ENCODE peak calls at places on chromosomes 11 and 22, in seven cellular contexts. S is activated gamma-delta T cell treated with Interleukin-2 at 50 U/mL for 16 hours; O is cardiac septum; Q is NCI-H1105; H is stimulated activated CD4-positive, alpha-beta T cell treated with anti-CD3 and anti-CD28 coated beads, Interleukin-15, amount 100 ng/mL, for 24 hours; P is AG09319; F is neural crest cell. R is an unnamed sample.

GRCh38 chr22:31150615-31151014 is 9.4 kb upstream of the RNF185 start:
- DNase-seq in S (no peak), O (no peak), Q (no peak), H (no peak), P (no peak), F (no peak), R (no peak)

GRCh38 chr22:44845191-44845590 is 92.8 kb downstream of the ARHGAP8 start:
- DNase-seq in S (no peak), O (no peak), Q (no peak), H (no peak), P (no peak), F (no peak), R (no peak)

GRCh38 chr22:48432721-48433518 is 1394.8 kb downstream of the BRD1 start:
- DNase-seq in S (no peak), O (no peak), Q (no peak), H (no peak), P (no peak), F (no peak), R (no peak)

GRCh38 chr22:29936186-29936585 is 53.2 kb downstream of the MTMR3 start:
- DNase-seq in S (no peak), O (no peak), Q (no peak), H (no peak), P (no peak), F (no peak), R (no peak)

GRCh38 chr11:123547180-123547579 is 107.2 kb downstream of the SCN3B start:
- DNase-seq in S (no peak), O (no peak), Q (no peak), H (no peak), P (no peak), F (no peak), R (no peak)

GRCh38 chr22:47090591-47091240 is 328.3 kb downstream of the TBC1D22A start:
- DNase-seq in S (peak), O (no peak), Q (no peak), H (peak), P (peak), F (no peak), R (peak)

GRCh38 chr11:16767957-16768356 is 29.5 kb downstream of the C11orf58 start:
- DNase-seq in S (no peak), O (no peak), Q (no peak), H (no peak), P (no peak), F (no peak), R (no peak)

GRCh38 chr11:44952500-44953260 is 2.0 kb upstream of the TP53I11 start:
- DNase-seq in S (no peak), O (no peak), Q (no peak), H (no peak), P (no peak), F (no peak), R (no peak)

GRCh38 chr22:19716829-19717105 is 2.5 kb downstream of the SEPTIN5 start:
- DNase-seq in S (no peak), O (no peak), Q (no peak), H (no peak), P (no peak), F (no peak), R (no peak)

GRCh38 chr11:10594407-10594806 is 25.9 kb upstream of the LYVE1 start:
- DNase-seq in S (no peak), O (no peak), Q (no peak), H (no peak), P (no peak), F (no peak), R (no peak)

GRCh38 chr22:46936378-46936916 is 174.0 kb downstream of the TBC1D22A start:
- DNase-seq in S (no peak), O (no peak), Q (peak), H (no peak), P (peak), F (no peak), R (no peak)

GRCh38 chr11:2665747-2666710 is 33.8 kb downstream of the KCNQ1OT1 start:
- DNase-seq in S (no peak), O (peak), Q (no peak), H (no peak), P (no peak), F (no peak), R (no peak)

GRCh38 chr11:111772535-111772934 is 6.3 kb upstream of the PPP2R1B start:
- DNase-seq in S (no peak), O (no peak), Q (no peak), H (no peak), P (no peak), F (no peak), R (no peak)

GRCh38 chr11:102836290-102836875 is 7.0 kb downstream of the MMP3 start:
- DNase-seq in S (no peak), O (no peak), Q (no peak), H (no peak), P (peak), F (no peak), R (no peak)

GRCh38 chr11:403021-403760 is 9.2 kb downstream of the PKP3 start:
- DNase-seq in S (no peak), O (peak), Q (no peak), H (no peak), P (no peak), F (no peak), R (no peak)

GRCh38 chr22:36383110-36383581 is 4.6 kb downstream of the MYH9 start:
- DNase-seq in S (peak), O (no peak), Q (no peak), H (peak), P (no peak), F (no peak), R (no peak)

GRCh38 chr22:19754701-19755144 is 5.9 kb upstream of the TBX1 start:
- DNase-seq in S (no peak), O (no peak), Q (no peak), H (no peak), P (no peak), F (no peak), R (no peak)

GRCh38 chr11:71120346-71120963 is 131.9 kb downstream of the SHANK2 start:
- DNase-seq in S (no peak), O (no peak), Q (peak), H (no peak), P (no peak), F (no peak), R (no peak)

GRCh38 chr11:11569936-11570491 is 51.8 kb downstream of the GALNT18 start:
- DNase-seq in S (no peak), O (peak), Q (no peak), H (no peak), P (no peak), F (no peak), R (no peak)

GRCh38 chr22:45207981-45208664 is 32.6 kb downstream of the KIAA0930 start:
- DNase-seq in S (no peak), O (peak), Q (no peak), H (no peak), P (no peak), F (no peak), R (no peak)

GRCh38 chr11:86245369-86246292 is 1.1 kb downstream of the EED start:
- DNase-seq in S (peak), O (no peak), Q (no peak), H (peak), P (no peak), F (peak), R (no peak)

GRCh38 chr11:12864316-12865156 is 144.6 kb upstream of the RASSF10 start:
- DNase-seq in S (no peak), O (no peak), Q (peak), H (no peak), P (no peak), F (no peak), R (peak)

GRCh38 chr11:763073-763463 is 14.2 kb downstream of the GATD1 start:
- DNase-seq in S (no peak), O (no peak), Q (peak), H (no peak), P (no peak), F (no peak), R (no peak)

GRCh38 chr22:19788661-19789225 is 28.2 kb downstream of the TBX1 start:
- DNase-seq in S (no peak), O (no peak), Q (no peak), H (no peak), P (no peak), F (no peak), R (no peak)

GRCh38 chr11:17695454-17696441 is 23.6 kb upstream of the MYOD1 start:
- DNase-seq in S (no peak), O (no peak), Q (no peak), H (no peak), P (no peak), F (no peak), R (no peak)

GRCh38 chr11:16191852-16192240 is 164.5 kb downstream of the SOX6 start:
- DNase-seq in S (no peak), O (no peak), Q (peak), H (no peak), P (no peak), F (no peak), R (no peak)

GRCh38 chr11:32829157-32829679 is 509 bp upstream of the PRRG4 start:
- DNase-seq in S (no peak), O (no peak), Q (no peak), H (no peak), P (no peak), F (no peak), R (no peak)

GRCh38 chr11:124108158-124108557 is 7.1 kb upstream of the VWA5A start:
- DNase-seq in S (no peak), O (no peak), Q (peak), H (peak), P (no peak), F (no peak), R (no peak)

GRCh38 chr11:106761745-106762144 is 256.5 kb downstream of the GUCY1A2 start:
- DNase-seq in S (no peak), O (no peak), Q (no peak), H (no peak), P (no peak), F (no peak), R (no peak)

GRCh38 chr22:31650391-31650790 is 11.6 kb downstream of the PISD start:
- DNase-seq in S (no peak), O (no peak), Q (no peak), H (no peak), P (peak), F (no peak), R (no peak)

GRCh38 chr11:73983764-73984543 is 1.3 kb upstream of the UCP2 start:
- DNase-seq in S (no peak), O (no peak), Q (no peak), H (no peak), P (no peak), F (no peak), R (no peak)

GRCh38 chr11:16448123-16448717 is 91.9 kb upstream of the SOX6 start:
- DNase-seq in S (no peak), O (no peak), Q (no peak), H (no peak), P (no peak), F (no peak), R (no peak)

GRCh38 chr11:24134879-24135588 is 361.8 kb upstream of the LUZP2 start:
- DNase-seq in S (no peak), O (no peak), Q (no peak), H (no peak), P (no peak), F (no peak), R (no peak)

GRCh38 chr11:70806461-70807194 is 408.3 kb downstream of the CTTN start:
- DNase-seq in S (no peak), O (no peak), Q (no peak), H (no peak), P (no peak), F (no peak), R (no peak)

GRCh38 chr22:19499236-19499879 is 19.6 kb downstream of the CDC45 start:
- DNase-seq in S (no peak), O (no peak), Q (no peak), H (no peak), P (no peak), F (no peak), R (no peak)

GRCh38 chr22:20316217-20316843 is 3.5 kb downstream of the DGCR6L start:
- DNase-seq in S (no peak), O (no peak), Q (no peak), H (no peak), P (no peak), F (no peak), R (no peak)

GRCh38 chr11:69008774-69009440 is 4.1 kb downstream of the MRGPRF start:
- DNase-seq in S (no peak), O (peak), Q (no peak), H (no peak), P (peak), F (no peak), R (no peak)

GRCh38 chr22:34897126-34897525 is 168.8 kb upstream of the ISX start:
- DNase-seq in S (no peak), O (no peak), Q (no peak), H (no peak), P (no peak), F (no peak), R (no peak)

GRCh38 chr11:117950320-117950719 is 21.1 kb upstream of the TMPRSS13 start:
- DNase-seq in S (peak), O (no peak), Q (no peak), H (peak), P (no peak), F (no peak), R (peak)